ENCODE peak calls at places on chromosomes 12 and 14, in four cellular contexts. One of them, this sample, is unnamed.

GRCh38 chr12:58007875-58008274 is 66.5 kb downstream of the ATP23 start:
- DNase-seq in SK-N-MC: no peak
- DNase-seq in kidney tubule cell: peak
- DNase-seq in HEK293T: no peak
- DNase-seq in this sample: no peak

GRCh38 chr14:101219896-101220703 is 316.6 kb upstream of the RTL1 start:
- DNase-seq in kidney tubule cell: no peak
- DNase-seq in HEK293T: no peak
- DNase-seq in SK-N-MC: no peak
- DNase-seq in this sample: no peak

GRCh38 chr12:80195143-80195726 is 95.9 kb downstream of the OTOGL start:
- DNase-seq in SK-N-MC: peak
- DNase-seq in HEK293T: peak
- DNase-seq in kidney tubule cell: peak
- DNase-seq in this sample: peak

GRCh38 chr14:93970589-93970966 is 5.8 kb downstream of the ASB2 start:
- DNase-seq in kidney tubule cell: peak
- DNase-seq in HEK293T: peak
- DNase-seq in SK-N-MC: no peak
- DNase-seq in this sample: no peak

GRCh38 chr14:63308723-63309317 is 9.9 kb downstream of the GPHB5 start:
- DNase-seq in SK-N-MC: no peak
- DNase-seq in kidney tubule cell: peak
- DNase-seq in HEK293T: peak
- DNase-seq in this sample: no peak

GRCh38 chr12:94150483-94151225 is 2.3 kb downstream of the PLXNC1 start:
- DNase-seq in kidney tubule cell: no peak
- DNase-seq in HEK293T: no peak
- DNase-seq in SK-N-MC: no peak
- DNase-seq in this sample: no peak

GRCh38 chr12:18323159-18323558 is 61.8 kb downstream of the PIK3C2G start:
- DNase-seq in HEK293T: no peak
- DNase-seq in kidney tubule cell: peak
- DNase-seq in SK-N-MC: no peak
- DNase-seq in this sample: no peak

GRCh38 chr12:111469406-111469805 is 63.7 kb downstream of the SH2B3 start:
- DNase-seq in HEK293T: no peak
- DNase-seq in kidney tubule cell: no peak
- DNase-seq in SK-N-MC: no peak
- DNase-seq in this sample: no peak

GRCh38 chr12:104358353-104359003 is 54.9 kb downstream of the EID3 start:
- DNase-seq in HEK293T: peak
- DNase-seq in SK-N-MC: no peak
- DNase-seq in kidney tubule cell: peak
- DNase-seq in this sample: peak

GRCh38 chr14:102930753-102931579 is 8.5 kb downstream of the AMN start:
- DNase-seq in SK-N-MC: no peak
- DNase-seq in kidney tubule cell: peak
- DNase-seq in HEK293T: no peak
- DNase-seq in this sample: peak

This sample was measured in RCC 7860.